ENCODE peak calls at places on chromosomes 13 and 19, in four cellular contexts. G is glutamatergic neuron, T is GM13976, R is left lung. H is an unnamed sample.

GRCh38 chr19:17441241-17442135 is 7.0 kb downstream of the TMEM221 start:
- DNase-seq in R (no peak), G (no peak), T (peak), H (peak)

GRCh38 chr13:106155411-106155810 is 380.1 kb downstream of the EFNB2 start:
- DNase-seq in T (no peak), G (no peak), R (no peak), H (no peak)

GRCh38 chr13:106753241-106753640 is 185.3 kb upstream of the ARGLU1 start:
- DNase-seq in G (no peak), R (no peak), T (no peak), H (peak)

GRCh38 chr13:75669706-75670105 is 33.6 kb downstream of the LMO7 start:
- DNase-seq in T (no peak), G (no peak), R (no peak), H (no peak)

GRCh38 chr19:41708481-41708880 is at the start of gene CEACAM5:
- DNase-seq in T (no peak), R (no peak), G (no peak), H (no peak)

GRCh38 chr19:6047741-6048231 is 62.5 kb downstream of the RFX2 start:
- DNase-seq in G (peak), T (peak), R (no peak), H (peak)

GRCh38 chr19:23436944-23437343 is 41.7 kb upstream of the ZNF91 start:
- DNase-seq in R (no peak), G (no peak), T (no peak), H (peak)

GRCh38 chr19:19948800-19949199 is 48.1 kb downstream of the ZNF93 start:
- DNase-seq in T (no peak), R (no peak), G (no peak), H (no peak)

GRCh38 chr19:46376241-46377153 is 29.6 kb downstream of the PPP5C start:
- DNase-seq in T (no peak), R (peak), G (no peak), H (no peak)

GRCh38 chr19:28632357-28633076 is 580.4 kb downstream of the UQCRFS1 start:
- DNase-seq in G (no peak), T (no peak), R (peak), H (no peak)

GRCh38 chr19:10567696-10568443 is 909 bp downstream of the CDKN2D start:
- DNase-seq in R (no peak), G (no peak), T (no peak), H (no peak)

GRCh38 chr19:18286973-18287635 is 5.7 kb upstream of the JUND start:
- DNase-seq in T (no peak), R (no peak), G (no peak), H (no peak)

GRCh38 chr13:110261166-110262081 is 45.5 kb downstream of the COL4A1 start:
- DNase-seq in R (no peak), G (no peak), T (no peak), H (no peak)

GRCh38 chr13:69477451-69477850 is 630.2 kb upstream of the ATXN8OS start:
- DNase-seq in T (no peak), G (no peak), R (no peak), H (no peak)

DNA sequence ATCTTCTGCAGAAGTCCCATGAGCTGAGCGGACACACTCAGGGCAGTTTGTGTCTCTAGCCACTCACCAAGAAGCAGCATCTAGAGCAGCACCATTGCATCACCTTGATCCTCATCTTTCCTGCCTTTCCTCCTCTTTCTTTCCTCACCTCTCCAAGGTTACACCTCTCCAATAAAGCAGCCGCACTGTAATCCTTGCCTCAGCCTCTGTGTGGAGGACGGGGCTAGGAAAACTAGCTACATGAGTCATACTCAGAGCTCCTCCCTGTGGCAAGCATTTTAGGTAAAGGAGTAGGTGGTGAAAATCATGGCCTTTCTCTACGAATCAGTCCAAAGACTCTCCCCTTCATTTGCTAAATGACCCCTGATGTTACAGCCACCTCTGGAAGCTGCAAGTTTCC is 108.8 kb downstream of the DNAJC15 start:
- DNase-seq in G (no peak), R (no peak), T (peak), H (peak)
- TF ChIP-seq CTCF in G (no peak), R (no peak), T (peak), H (peak)

GRCh38 chr13:99935772-99936171 is 35.8 kb downstream of the ZIC5 start:
- DNase-seq in G (no peak), T (no peak), R (no peak), H (peak)
- TF ChIP-seq CTCF in G (no peak), T (no peak), R (no peak), H (peak)

GRCh38 chr13:87944038-87944437 is 272.9 kb downstream of the SLITRK5 start:
- DNase-seq in T (no peak), R (no peak), G (no peak), H (no peak)
- TF ChIP-seq CTCF in T (no peak), R (no peak), G (no peak), H (no peak)

DNA sequence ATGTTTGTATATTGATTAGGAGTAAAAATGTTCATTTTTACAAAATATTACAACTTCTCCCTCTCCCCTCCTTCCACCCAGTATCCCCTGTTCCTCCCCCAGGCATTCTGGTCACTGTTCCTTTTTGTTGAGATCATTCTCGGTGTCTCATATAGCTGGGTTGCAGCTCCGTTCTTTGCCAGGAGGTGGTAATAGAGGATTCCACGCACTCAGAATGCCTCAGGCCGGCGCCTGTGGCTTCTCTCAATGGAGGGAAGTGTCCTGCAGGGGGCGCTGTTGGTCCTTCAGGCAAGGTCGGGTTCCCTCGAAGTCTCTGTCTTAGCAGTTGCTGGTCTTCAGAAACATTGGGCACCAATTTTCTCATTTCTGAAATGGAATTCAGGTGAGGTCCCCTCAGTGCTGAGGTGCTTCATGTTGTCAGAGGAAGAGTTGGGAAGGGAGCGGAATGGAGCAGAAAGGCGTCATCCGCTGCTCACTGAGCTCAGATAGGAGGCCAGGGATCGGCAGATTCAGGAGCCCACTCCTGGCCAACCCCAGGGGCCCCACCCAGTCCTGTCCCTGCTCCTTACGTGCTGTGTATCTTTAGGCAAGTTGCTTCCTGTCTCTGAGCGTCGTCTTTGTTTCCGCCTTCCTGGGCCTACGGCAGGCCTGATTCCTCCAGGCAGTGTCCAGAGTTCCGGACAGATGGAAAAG is 10.3 kb upstream of the GARIN5A start:
- DNase-seq in T (no peak), R (peak), G (peak), H (peak)
- TF ChIP-seq CTCF in T (no peak), R (peak), G (peak), H (peak)

DNA sequence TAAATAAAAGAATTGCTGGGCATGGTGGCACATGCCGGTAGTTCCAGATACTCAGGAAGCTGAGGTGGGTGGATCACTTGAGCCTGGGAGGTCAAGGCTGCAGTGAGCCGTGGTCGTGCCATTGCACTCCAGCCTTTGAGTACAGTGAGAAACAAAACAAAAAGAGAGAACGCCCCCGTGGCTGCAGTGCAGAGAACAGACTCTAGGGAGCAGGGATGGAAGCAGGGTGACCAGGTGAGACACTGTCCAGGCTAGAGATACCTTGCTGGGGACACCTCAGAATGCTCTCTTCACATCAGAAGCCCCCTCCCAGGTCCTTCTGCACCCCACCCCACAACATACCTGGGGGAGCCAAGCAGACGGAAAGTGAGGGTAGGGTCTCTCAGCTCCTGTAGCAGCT is 24.8 kb downstream of the MAP4K1 start:
- DNase-seq in R (no peak), T (no peak), G (no peak), H (no peak)
- TF ChIP-seq CTCF in R (no peak), T (no peak), G (no peak), H (no peak)

GRCh38 chr13:100825551-100825950 is 151.0 kb upstream of the TMTC4 start:
- DNase-seq in G (no peak), R (no peak), T (no peak), H (no peak)

GRCh38 chr13:100826441-100826840 is 151.8 kb upstream of the TMTC4 start:
- DNase-seq in R (no peak), T (no peak), G (no peak), H (no peak)

GRCh38 chr13:100833427-100833826 is 158.8 kb upstream of the TMTC4 start:
- DNase-seq in T (no peak), G (no peak), R (no peak), H (no peak)

GRCh38 chr13:100827489-100828000 is 152.9 kb upstream of the TMTC4 start:
- DNase-seq in R (no peak), T (no peak), G (no peak), H (no peak)

DNA sequence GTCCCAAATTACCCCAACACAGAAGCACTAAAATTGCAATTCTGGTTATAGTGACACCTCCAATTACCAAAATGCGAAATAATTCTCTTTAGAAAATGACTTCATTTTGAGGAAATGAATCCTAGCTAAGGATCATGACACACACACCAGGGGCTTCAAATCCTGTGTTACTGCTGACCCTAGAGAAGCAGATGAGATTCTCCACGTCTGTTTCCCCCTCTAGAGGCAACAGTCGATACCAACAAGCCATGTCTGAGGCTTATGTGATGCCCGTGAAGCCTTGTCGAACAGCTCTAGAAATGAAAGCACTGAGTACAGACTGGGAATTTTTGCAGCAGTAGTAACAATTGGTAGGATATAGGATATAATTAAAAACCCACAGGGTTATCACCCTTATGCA is 153.6 kb upstream of the TMTC4 start:
- DNase-seq in T (no peak), G (no peak), R (no peak), H (peak)
- TF ChIP-seq CTCF in T (no peak), G (no peak), R (no peak), H (peak)

GRCh38 chr13:45393941-45394570 is 24.1 kb downstream of the SLC25A30 start:
- DNase-seq in R (no peak), T (peak), G (peak), H (peak)
- TF ChIP-seq CTCF in R (peak), T (peak), G (peak), H (peak)

DNA sequence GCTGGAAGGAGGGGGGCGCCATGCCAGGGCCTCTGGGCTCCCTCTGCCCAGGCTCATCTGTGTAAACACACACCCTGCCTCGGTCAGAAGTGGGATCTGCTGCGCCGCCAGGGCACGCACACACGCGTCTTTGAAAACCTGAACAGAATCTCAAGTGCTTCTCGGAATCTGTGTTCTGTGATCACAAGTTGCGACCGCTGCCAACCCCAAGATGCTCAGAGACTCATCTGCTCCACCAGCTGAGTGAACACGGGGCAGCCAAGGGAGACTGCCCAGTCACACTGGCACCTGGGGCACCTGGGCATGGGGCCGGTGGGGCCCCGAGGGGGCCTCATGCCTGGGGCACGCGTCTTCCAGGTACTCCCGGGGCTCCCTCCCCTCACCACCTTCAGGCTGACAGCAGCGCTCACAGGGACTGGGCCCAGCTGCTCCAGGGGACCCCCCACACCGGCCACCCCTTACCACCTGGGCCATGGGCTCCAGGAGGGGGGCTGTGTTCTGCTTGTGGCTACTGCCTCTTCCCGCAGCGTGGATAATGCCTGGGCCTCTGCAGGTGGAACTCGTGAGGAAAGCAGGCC is 59.0 kb downstream of the KLF2 start:
- DNase-seq in R (no peak), T (no peak), G (no peak), H (no peak)
- TF ChIP-seq CTCF in R (peak), T (no peak), G (peak), H (no peak)